ENCODE peak calls at places on chromosomes 11 and 22, in four cellular contexts. X is endodermal cell; S is stimulated activated CD4-positive, alpha-beta T cell treated with anti-CD3 and anti-CD28 coated beads, Interleukin-4, amount 100 ng/mL, for 4 hours; J is amniotic stem cell. D is an unnamed sample.
A peak's percentile ranks its signal among the peaks of the same experiment; 100 is the strongest.

GRCh38 chr11:96227244-96227643 is 115.8 kb downstream of the MAML2 start:
- DNase-seq in X (no peak), S (no peak), J (no peak), D (no peak)

GRCh38 chr22:17769013-17769715 is 5.1 kb downstream of the BID start:
- DNase-seq in X (peak; percentile 33), S (no peak), J (no peak), D (no peak)

GRCh38 chr11:118889796-118890195 is 6.1 kb downstream of the CXCR5 start:
- DNase-seq in X (no peak), S (no peak), J (no peak), D (no peak)

GRCh38 chr11:44171518-44171917 is 76.0 kb downstream of the EXT2 start:
- DNase-seq in X (no peak), S (no peak), J (no peak), D (no peak)

GRCh38 chr11:84855846-84856245 is 771.3 kb downstream of the DLG2 start:
- DNase-seq in X (no peak), S (no peak), J (no peak), D (peak; percentile 10)

GRCh38 chr22:36409911-36410756 is 22.4 kb upstream of the MYH9 start:
- DNase-seq in X (peak; percentile 99), S (peak; percentile 67), J (no peak), D (no peak)

GRCh38 chr11:86119062-86119461 is 50.2 kb upstream of the PICALM start:
- DNase-seq in X (no peak), S (no peak), J (no peak), D (no peak)

GRCh38 chr22:37068859-37069258 is 17.3 kb downstream of the KCTD17 start:
- DNase-seq in X (peak; percentile 87), S (no peak), J (no peak), D (no peak)

GRCh38 chr22:24087071-24087795 is 76.1 kb downstream of the CABIN1 start:
- DNase-seq in X (no peak), S (no peak), J (no peak), D (no peak)

GRCh38 chr11:39459606-39460005 is 1999.8 kb downstream of the LRRC4C start:
- DNase-seq in X (no peak), S (no peak), J (no peak), D (no peak)

GRCh38 chr11:114308689-114309089 is 12.5 kb downstream of the NNMT start:
- DNase-seq in X (no peak), S (no peak), J (no peak), D (no peak)

GRCh38 chr11:92340839-92341238 is 116.2 kb downstream of the FAT3 start:
- DNase-seq in X (peak; percentile 89), S (no peak), J (no peak), D (no peak)

GRCh38 chr11:27699242-27699925 is 871 bp downstream of the BDNF start:
- DNase-seq in X (peak; percentile 81), S (no peak), J (no peak), D (no peak)

GRCh38 chr11:9530020-9530628 is 43.3 kb upstream of the WEE1 start:
- DNase-seq in X (no peak), S (no peak), J (no peak), D (no peak)

GRCh38 chr11:85483861-85484260 is 143.3 kb downstream of the DLG2 start:
- DNase-seq in X (no peak), S (no peak), J (no peak), D (no peak)

GRCh38 chr22:40310081-40310770 is 36.1 kb upstream of the ADSL start:
- DNase-seq in X (peak; percentile 27), S (no peak), J (peak; percentile 53), D (peak; percentile 25)

GRCh38 chr11:58579192-58580129 is 598 bp downstream of the ZFP91 start:
- DNase-seq in X (peak; percentile 95), S (peak; percentile 92), J (peak; percentile 68), D (peak; percentile 72)

GRCh38 chr11:128089962-128090361 is 497.4 kb downstream of the ETS1 start:
- DNase-seq in X (no peak), S (no peak), J (no peak), D (no peak)

GRCh38 chr11:65013130-65013691 is 749 bp upstream of the ARL2 start:
- DNase-seq in X (peak; percentile 95), S (no peak), J (peak; percentile 84), D (peak; percentile 87)

GRCh38 chr11:115085461-115086220 is 407.3 kb downstream of the NXPE2 start:
- DNase-seq in X (no peak), S (no peak), J (no peak), D (no peak)

GRCh38 chr11:118211006-118211405 is 13.8 kb downstream of the JAML start:
- DNase-seq in X (peak; percentile 82), S (no peak), J (no peak), D (no peak)

GRCh38 chr11:74646215-74646614 is 53.8 kb downstream of the POLD3 start:
- DNase-seq in X (no peak), S (no peak), J (no peak), D (no peak)

GRCh38 chr22:29325785-29326315 is 10.4 kb upstream of the RASL10A start:
- DNase-seq in X (no peak), S (no peak), J (no peak), D (no peak)

GRCh38 chr11:38547464-38547863 is 1949.4 kb upstream of the RAG2 start:
- DNase-seq in X (no peak), S (no peak), J (no peak), D (peak; percentile 27)

GRCh38 chr22:37260939-37261338 is 16.9 kb upstream of the RAC2 start:
- DNase-seq in X (peak; percentile 88), S (peak; percentile 57), J (peak; percentile 46), D (peak; percentile 56)

GRCh38 chr22:21641417-21641794 is 696 bp upstream of the SDF2L1 start:
- DNase-seq in X (peak; percentile 83), S (no peak), J (peak; percentile 20), D (no peak)

GRCh38 chr22:37428649-37429586 is 1.6 kb upstream of the ELFN2 start:
- DNase-seq in X (peak; percentile 89), S (peak; percentile 37), J (no peak), D (peak; percentile 49)